ENCODE peak calls at places on chromosome 2, in four cellular contexts. C is adrenal gland, Z is cardiac muscle cell, D is neural progenitor cell. U is an unnamed sample.
A peak's percentile ranks its signal among the peaks of the same experiment; 100 is the strongest.

GRCh38 chr2:134443814-134444480 is 190.1 kb downstream of the MGAT5 start:
- DNase-seq in C (no peak), Z (no peak), D (no peak), U (no peak)

GRCh38 chr2:173021939-173022371 is 53.7 kb upstream of the MAP3K20 start:
- DNase-seq in C (no peak), Z (no peak), D (no peak), U (peak; percentile 21)

GRCh38 chr2:15685143-15685542 is 93.5 kb downstream of the DDX1 start:
- DNase-seq in C (no peak), Z (no peak), D (no peak), U (no peak)

GRCh38 chr2:108924444-108925251 is 64.4 kb downstream of the EDAR start:
- DNase-seq in C (no peak), Z (no peak), D (no peak), U (no peak)

GRCh38 chr2:237766334-237766733 is 32.2 kb upstream of the RBM44 start:
- DNase-seq in C (peak; percentile 55), Z (no peak), D (no peak), U (no peak)

GRCh38 chr2:225668606-225669266 is 269.2 kb downstream of the NYAP2 start:
- DNase-seq in C (no peak), Z (peak; percentile 67), D (peak; percentile 62), U (peak; percentile 27)

GRCh38 chr2:47173986-47174730 is 19.1 kb upstream of the STPG4 start:
- DNase-seq in C (no peak), Z (no peak), D (no peak), U (no peak)

GRCh38 chr2:126887506-126887905 is 11.2 kb upstream of the TEX51 start:
- DNase-seq in C (no peak), Z (no peak), D (no peak), U (no peak)

GRCh38 chr2:144456680-144457079 is 63.2 kb downstream of the ZEB2 start:
- DNase-seq in C (peak; percentile 77), Z (peak; percentile 63), D (no peak), U (no peak)

GRCh38 chr2:75557474-75558131 is 3.1 kb downstream of the EVA1A start:
- DNase-seq in C (no peak), Z (no peak), D (no peak), U (no peak)

GRCh38 chr2:2010266-2010665 is 266.0 kb upstream of the PXDN start:
- DNase-seq in C (no peak), Z (no peak), D (no peak), U (no peak)

GRCh38 chr2:2016912-2017311 is 272.6 kb upstream of the PXDN start:
- DNase-seq in C (no peak), Z (no peak), D (no peak), U (peak; percentile 38)

GRCh38 chr2:2013476-2013875 is 269.2 kb upstream of the PXDN start:
- DNase-seq in C (no peak), Z (no peak), D (no peak), U (no peak)

GRCh38 chr2:2012505-2012904 is 268.2 kb upstream of the PXDN start:
- DNase-seq in C (no peak), Z (no peak), D (no peak), U (no peak)

GRCh38 chr2:2014251-2014761 is 270.0 kb upstream of the PXDN start:
- DNase-seq in C (peak; percentile 20), Z (no peak), D (peak; percentile 70), U (peak; percentile 80)
- TF ChIP-seq CTCF in C (no peak), Z (no peak), D (no peak), U (no peak)

GRCh38 chr2:37656512-37657423 is 14.7 kb downstream of the CDC42EP3 start:
- DNase-seq in C (no peak), Z (no peak), D (peak; percentile 77), U (no peak)
- H3K4me1 ChIP-seq in C (peaks cover 5% of the 10 kb centered on the region), Z (peaks cover 77% of the 10 kb centered on the region), D (peaks cover 52% of the 10 kb centered on the region), U (peaks cover 75% of the 10 kb centered on the region)

GRCh38 chr2:158723921-158724802 is 71.0 kb upstream of the DAPL1 start:
- DNase-seq in C (no peak), Z (no peak), D (peak; percentile 33), U (no peak)
- TF ChIP-seq CTCF in C (no peak), Z (peak; percentile 28), D (peak; percentile 53), U (peak; percentile 31)

DNA sequence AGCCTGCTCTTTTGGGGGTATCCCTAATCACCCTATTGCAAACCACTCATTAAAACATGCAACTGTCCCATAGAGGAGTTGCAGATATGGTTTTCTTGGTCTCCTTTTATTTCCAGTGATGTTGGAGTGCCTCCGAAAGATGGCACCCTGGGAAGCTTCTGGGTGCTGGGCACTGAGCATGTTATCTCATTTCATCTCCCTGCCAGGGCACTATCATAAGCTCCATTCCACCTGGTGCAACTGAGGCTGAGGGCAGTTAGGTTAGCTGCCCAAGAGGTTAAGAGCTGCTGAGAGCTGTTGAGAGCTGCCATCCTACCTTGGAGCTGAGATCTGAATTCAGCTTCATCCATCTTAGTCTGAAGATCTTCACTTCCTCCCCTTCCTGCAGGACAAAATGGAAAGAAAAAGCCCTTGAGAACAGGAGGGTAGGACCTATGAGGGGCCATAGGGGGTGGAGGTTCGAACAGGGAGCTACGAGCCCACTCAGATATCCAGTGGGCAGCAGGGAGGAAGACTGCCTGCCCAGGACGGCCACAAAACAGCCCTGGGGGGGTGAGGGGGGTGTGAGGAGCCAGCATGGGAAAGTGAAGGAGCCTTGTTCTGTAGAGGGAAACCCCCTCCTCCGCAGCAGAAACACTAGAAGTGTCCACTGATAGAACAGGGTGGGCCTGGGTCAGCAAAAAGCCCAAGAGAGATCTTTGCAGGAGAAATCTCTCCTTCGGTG is 202.5 kb downstream of the ZFP36L2 start:
- DNase-seq in C (no peak), Z (no peak), D (no peak), U (no peak)
- H3K4me1 ChIP-seq in C (no peaks in the 10 kb centered on the region), Z (peaks cover 4% of the 10 kb centered on the region), D (peaks cover 7% of the 10 kb centered on the region), U (peaks cover 5% of the 10 kb centered on the region)

DNA sequence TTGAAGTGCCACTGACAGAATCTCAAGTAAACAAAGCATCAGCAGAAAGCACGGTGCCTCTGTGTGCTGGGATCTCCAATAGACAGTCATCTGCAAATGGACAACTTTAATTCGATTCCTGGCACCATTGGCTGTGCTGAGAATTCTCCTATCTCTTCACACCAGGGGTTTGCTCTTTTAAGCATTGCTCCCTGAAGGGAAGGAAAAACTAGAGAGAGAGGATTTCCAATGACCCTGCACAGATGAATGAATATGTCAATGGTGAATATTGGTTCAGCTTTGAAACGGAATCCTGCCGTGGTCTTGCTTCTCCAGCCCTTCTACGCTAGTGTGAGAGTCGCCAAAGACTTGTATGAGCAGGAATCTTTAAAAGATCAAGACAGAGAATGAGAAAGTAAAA is 97.9 kb downstream of the FIGN start:
- DNase-seq in C (no peak), Z (no peak), D (peak; percentile 53), U (no peak)
- TF ChIP-seq CTCF in C (no peak), Z (no peak), D (no peak), U (no peak)

GRCh38 chr2:85174943-85175342 is 41.8 kb downstream of the TCF7L1 start:
- DNase-seq in C (no peak), Z (no peak), D (peak; percentile 55), U (no peak)
- H3K4me1 ChIP-seq in C (no peaks in the 10 kb centered on the region), Z (peaks cover 11% of the 10 kb centered on the region), D (peaks cover 55% of the 10 kb centered on the region), U (no peaks in the 10 kb centered on the region)

DNA sequence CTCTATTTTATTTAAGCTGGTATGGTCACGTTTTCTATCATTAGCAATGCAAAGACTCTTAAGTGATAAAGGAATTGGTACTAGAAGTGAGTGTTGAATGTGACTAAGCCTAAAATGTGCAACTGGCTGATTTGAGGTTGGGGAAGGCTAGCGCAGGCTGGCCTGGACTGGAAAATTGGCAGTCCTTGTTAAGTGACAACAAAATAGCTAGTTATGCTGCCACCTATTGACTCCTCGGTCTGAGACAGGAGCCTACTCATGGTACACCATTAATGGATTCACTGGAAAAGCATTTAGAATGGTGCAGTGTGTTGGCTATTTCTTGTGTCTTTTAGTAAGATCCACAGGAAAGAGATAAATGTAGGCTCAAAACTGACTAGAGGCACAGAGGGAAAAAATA is 5.7 kb upstream of the WIPF1 start:
- DNase-seq in C (peak; percentile 69), Z (peak; percentile 70), D (peak; percentile 66), U (peak; percentile 40)
- TF ChIP-seq CTCF in C (peak; percentile 47), Z (peak; percentile 64), D (peak; percentile 64), U (peak; percentile 62)

DNA sequence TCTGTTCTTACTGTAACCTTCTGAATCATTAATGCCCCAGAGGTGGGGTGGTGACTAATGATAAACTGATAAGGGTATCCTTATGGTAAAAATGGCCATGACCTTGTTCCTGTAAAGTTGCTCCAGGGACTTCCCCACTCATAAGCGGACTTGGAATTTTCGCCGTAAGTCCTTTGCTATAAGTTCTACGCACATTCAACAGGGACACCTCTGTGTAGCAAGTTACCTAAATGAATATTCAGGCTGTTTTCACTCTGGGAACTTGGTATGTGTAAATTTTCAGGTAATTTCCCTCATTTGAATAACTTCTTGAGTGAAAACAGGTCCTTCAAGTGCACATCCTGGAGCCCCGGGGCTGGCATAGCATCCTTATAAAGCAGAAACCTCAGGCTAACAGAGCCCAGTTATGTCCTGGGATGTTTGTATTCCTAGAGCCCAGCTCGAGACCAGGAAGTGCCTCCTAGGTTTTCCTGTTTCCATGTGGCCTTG is 9.4 kb upstream of the AGFG1 start:
- DNase-seq in C (no peak), Z (no peak), D (no peak), U (no peak)
- H3K4me1 ChIP-seq in C (peaks cover 24% of the 10 kb centered on the region), Z (peaks cover 5% of the 10 kb centered on the region), D (peaks cover 9% of the 10 kb centered on the region), U (peaks cover 4% of the 10 kb centered on the region)

GRCh38 chr2:161992526-161992925 is 81.5 kb downstream of the DPP4 start:
- DNase-seq in C (no peak), Z (no peak), D (no peak), U (no peak)

GRCh38 chr2:161991991-161992390 is 82.0 kb downstream of the DPP4 start:
- DNase-seq in C (no peak), Z (no peak), D (no peak), U (no peak)

GRCh38 chr2:161990741-161991140 is 83.3 kb downstream of the DPP4 start:
- DNase-seq in C (no peak), Z (no peak), D (no peak), U (no peak)

GRCh38 chr2:161990036-161990435 is 84.0 kb downstream of the DPP4 start:
- DNase-seq in C (no peak), Z (no peak), D (no peak), U (no peak)

DNA sequence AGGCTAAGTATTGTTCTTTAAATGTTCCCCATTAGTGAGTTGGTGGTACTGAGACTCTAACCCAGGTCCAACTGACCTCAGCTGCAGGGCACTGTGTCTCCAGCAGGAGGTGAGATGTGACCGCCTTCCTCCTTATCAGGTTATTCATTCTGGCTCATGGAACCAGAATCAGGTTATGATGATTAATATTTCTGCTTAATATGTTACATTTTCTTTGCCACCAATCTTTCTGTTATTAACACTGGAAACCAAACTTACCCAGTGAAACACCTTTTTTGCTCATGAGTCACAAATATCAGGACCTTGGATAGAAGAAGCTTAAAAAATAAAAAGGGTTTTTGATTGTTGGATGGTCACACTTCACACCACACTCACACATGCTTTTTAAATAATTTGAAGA is 85.4 kb downstream of the DPP4 start:
- DNase-seq in C (no peak), Z (no peak), D (peak; percentile 29), U (no peak)
- TF ChIP-seq CTCF in C (no peak), Z (no peak), D (peak; percentile 53), U (no peak)